ENCODE peak calls at places on chromosomes 7 and 10, in ten cellular contexts. V, T, A, G, F, R, U, J, O and X are unnamed samples. For H3K36me3, the result is how much of the 10 kb centered on the place peaks cover.

GRCh38 chr10:16116404-16117304 is 256.3 kb upstream of the MINDY3 start:
- DNase-seq in V (no peak), T (no peak), A (peak), G (peak), F (no peak), R (peak), U (no peak), J (peak), O (peak), X (peak)

GRCh38 chr7:50812847-50813475 is 30.3 kb upstream of the GRB10 start:
- DNase-seq in V (no peak), T (no peak), A (peak), G (peak), F (peak), R (peak), U (peak), J (no peak), O (peak), X (no peak)

GRCh38 chr7:67614843-67615242 is 618.2 kb downstream of the TYW1 start:
- DNase-seq in V (no peak), T (no peak), A (no peak), G (no peak), F (no peak), R (no peak), U (no peak), J (no peak), O (no peak), X (no peak)

GRCh38 chr7:40850017-40850416 is 715.2 kb downstream of the SUGCT start:
- DNase-seq in V (no peak), T (no peak), A (no peak), G (no peak), F (no peak), R (no peak), U (peak), J (no peak), O (peak), X (no peak)

GRCh38 chr10:92822060-92822634 is 26.2 kb upstream of the EXOC6 start:
- DNase-seq in V (no peak), T (no peak), A (peak), G (no peak), F (no peak), R (peak), U (no peak), J (no peak), O (peak), X (peak)

GRCh38 chr7:117134885-117135552 is 181.7 kb downstream of the ST7 start:
- DNase-seq in V (no peak), T (no peak), A (peak), G (no peak), F (no peak), R (no peak), U (no peak), J (no peak), O (no peak), X (no peak)

GRCh38 chr10:112307631-112308502 is 24.7 kb downstream of the TECTB start:
- DNase-seq in V (peak), T (no peak), A (peak), G (peak), F (no peak), R (peak), U (peak), J (peak), O (peak), X (peak)

GRCh38 chr7:157018328-157018996 is 8.0 kb upstream of the MNX1 start:
- DNase-seq in V (no peak), T (no peak), A (no peak), G (no peak), F (no peak), R (no peak), U (no peak), J (peak), O (peak), X (no peak)

GRCh38 chr10:74743401-74743800 is 83.0 kb upstream of the KAT6B start:
- DNase-seq in V (no peak), T (no peak), A (no peak), G (no peak), F (no peak), R (no peak), U (no peak), J (no peak), O (no peak), X (no peak)

GRCh38 chr7:10908600-10908999 is 65.1 kb upstream of the PHF14 start:
- DNase-seq in V (no peak), T (no peak), A (no peak), G (peak), F (no peak), R (no peak), U (no peak), J (no peak), O (no peak), X (no peak)

GRCh38 chr10:127524229-127524628 is 24.9 kb upstream of the NPS start:
- DNase-seq in V (no peak), T (no peak), A (no peak), G (peak), F (no peak), R (no peak), U (no peak), J (peak), O (no peak), X (no peak)

GRCh38 chr7:31020652-31021051 is 31.5 kb upstream of the ADCYAP1R1 start:
- DNase-seq in V (no peak), T (peak), A (no peak), G (peak), F (no peak), R (no peak), U (no peak), J (no peak), O (no peak), X (no peak)

GRCh38 chr7:48637382-48637781 is 287.0 kb upstream of the CDC14C start:
- DNase-seq in V (no peak), T (no peak), A (peak), G (no peak), F (no peak), R (peak), U (no peak), J (no peak), O (no peak), X (no peak)

GRCh38 chr10:124611738-124612137 is 132.4 kb downstream of the FAM53B start:
- DNase-seq in V (no peak), T (peak), A (no peak), G (no peak), F (no peak), R (no peak), U (no peak), J (no peak), O (no peak), X (no peak)

GRCh38 chr7:35565927-35566326 is 129.0 kb downstream of the HERPUD2 start:
- DNase-seq in V (peak), T (no peak), A (no peak), G (no peak), F (no peak), R (peak), U (no peak), J (no peak), O (no peak), X (no peak)

GRCh38 chr10:27893320-27894014 is 105.4 kb downstream of the ODAD2 start:
- DNase-seq in V (no peak), T (no peak), A (peak), G (no peak), F (no peak), R (peak), U (no peak), J (no peak), O (peak), X (peak)

GRCh38 chr10:70272925-70273316 is 10.9 kb downstream of the NPFFR1 start:
- DNase-seq in V (no peak), T (no peak), A (peak), G (no peak), F (no peak), R (no peak), U (no peak), J (no peak), O (peak), X (no peak)

GRCh38 chr7:120919466-120919865 is 31.1 kb upstream of the ING3 start:
- DNase-seq in V (no peak), T (no peak), A (no peak), G (no peak), F (no peak), R (no peak), U (no peak), J (no peak), O (no peak), X (no peak)

GRCh38 chr7:36071605-36072004 is 81.4 kb upstream of the EEPD1 start:
- DNase-seq in V (no peak), T (no peak), A (peak), G (no peak), F (no peak), R (no peak), U (no peak), J (no peak), O (no peak), X (no peak)

GRCh38 chr10:32985781-32986350 is 27.8 kb upstream of the ITGB1 start:
- DNase-seq in V (no peak), T (no peak), A (peak), G (no peak), F (no peak), R (peak), U (no peak), J (no peak), O (peak), X (no peak)

GRCh38 chr10:31004611-31005193 is 27.0 kb downstream of the ZNF438 start:
- DNase-seq in V (no peak), T (no peak), A (peak), G (no peak), F (no peak), R (peak), U (no peak), J (no peak), O (peak), X (peak)

GRCh38 chr7:867001-867405 is 9.4 kb upstream of the GET4 start:
- DNase-seq in V (no peak), T (peak), A (peak), G (no peak), F (peak), R (no peak), U (no peak), J (no peak), O (peak), X (no peak)
- H3K36me3 ChIP-seq in V (half or more), T (half or more), A (under half), G (under half), F (under half), R (under half), U (under half), J (under half), O (under half), X (half or more)

GRCh38 chr7:130022115-130022514 is 29.1 kb downstream of the ZC3HC1 start:
- DNase-seq in V (no peak), T (no peak), A (no peak), G (no peak), F (peak), R (no peak), U (no peak), J (no peak), O (no peak), X (no peak)
- H3K36me3 ChIP-seq in V (half or more), T (half or more), A (under half), G (half or more), F (under half), R (under half), U (under half), J (under half), O (half or more), X (half or more)

GRCh38 chr10:72351479-72351878 is 3.2 kb downstream of the DNAJB12 start:
- DNase-seq in V (no peak), T (no peak), A (no peak), G (no peak), F (no peak), R (no peak), U (no peak), J (no peak), O (no peak), X (no peak)
- H3K36me3 ChIP-seq in V (under half), T (under half), A (under half), G (under half), F (under half), R (under half), U (under half), J (under half), O (under half), X (half or more)

GRCh38 chr7:780056-780455 is 52.2 kb upstream of the SUN1 start:
- DNase-seq in V (no peak), T (no peak), A (no peak), G (no peak), F (peak), R (no peak), U (no peak), J (no peak), O (no peak), X (no peak)
- H3K36me3 ChIP-seq in V (half or more), T (under half), A (under half), G (under half), F (under half), R (under half), U (under half), J (under half), O (under half), X (under half)

DNA sequence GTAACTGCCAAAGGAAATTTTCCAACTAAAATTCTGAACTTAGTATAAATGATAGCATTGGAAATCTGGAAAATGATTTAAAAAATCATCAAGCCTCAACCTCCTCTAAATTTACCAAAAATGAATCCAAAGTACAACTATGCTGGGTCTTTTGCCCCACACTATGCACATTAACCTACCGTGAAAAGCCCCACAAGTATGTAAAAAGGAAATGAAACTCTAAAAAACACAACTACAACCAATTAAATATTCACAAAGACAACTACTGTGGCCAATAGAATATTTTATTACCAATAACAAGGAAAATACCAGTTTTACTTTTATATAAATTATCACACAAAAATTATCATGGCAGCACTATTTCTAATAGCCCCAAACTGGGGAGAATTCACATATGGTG is 19.3 kb downstream of the EIF3A start:
- DNase-seq in V (no peak), T (no peak), A (no peak), G (no peak), F (no peak), R (no peak), U (no peak), J (no peak), O (no peak), X (no peak)
- H3K36me3 ChIP-seq in V (half or more), T (half or more), A (under half), G (half or more), F (under half), R (half or more), U (under half), J (half or more), O (half or more), X (half or more)

GRCh38 chr10:17585001-17585400 is 32.2 kb downstream of the HACD1 start:
- DNase-seq in V (no peak), T (no peak), A (no peak), G (no peak), F (no peak), R (no peak), U (no peak), J (no peak), O (no peak), X (no peak)

GRCh38 chr10:17578603-17579002 is 38.6 kb downstream of the HACD1 start:
- DNase-seq in V (no peak), T (no peak), A (no peak), G (no peak), F (peak), R (no peak), U (no peak), J (no peak), O (no peak), X (no peak)

GRCh38 chr10:17576768-17577167 is 40.4 kb downstream of the HACD1 start:
- DNase-seq in V (no peak), T (no peak), A (no peak), G (no peak), F (no peak), R (no peak), U (no peak), J (no peak), O (no peak), X (no peak)

GRCh38 chr10:17582015-17582414 is 35.2 kb downstream of the HACD1 start:
- DNase-seq in V (no peak), T (no peak), A (no peak), G (no peak), F (no peak), R (no peak), U (no peak), J (no peak), O (no peak), X (no peak)

DNA sequence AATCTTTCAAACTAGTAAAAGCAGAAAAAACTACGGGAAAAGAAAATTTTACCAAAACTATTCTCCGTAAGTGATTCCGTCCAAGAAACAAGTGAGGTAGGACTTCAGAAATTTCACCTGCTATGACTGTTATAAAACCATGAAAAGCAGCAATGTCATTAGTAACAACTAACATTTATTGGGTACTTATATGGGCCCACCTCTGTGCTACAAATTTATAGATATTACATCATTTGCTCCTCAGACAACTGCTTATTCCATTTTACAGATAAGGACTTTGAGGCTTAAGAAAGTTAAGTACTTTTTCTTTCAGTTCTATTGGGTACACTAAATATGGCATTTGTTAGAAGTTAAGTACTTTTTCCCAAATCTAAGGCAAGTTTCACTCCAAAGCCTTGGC is 36.3 kb downstream of the HACD1 start:
- DNase-seq in V (no peak), T (no peak), A (no peak), G (no peak), F (no peak), R (no peak), U (no peak), J (no peak), O (no peak), X (no peak)
- H3K36me3 ChIP-seq in V (under half), T (under half), A (under half), G (under half), F (under half), R (under half), U (under half), J (under half), O (under half), X (under half)

GRCh38 chr7:152136623-152137022 is 111.1 kb downstream of the GALNT11 start:
- DNase-seq in V (no peak), T (no peak), A (peak), G (no peak), F (no peak), R (no peak), U (no peak), J (peak), O (no peak), X (peak)
- H3K36me3 ChIP-seq in V (half or more), T (half or more), A (under half), G (under half), F (under half), R (under half), U (under half), J (under half), O (under half), X (half or more)